ENCODE peak calls at places on chromosomes 1 and 21, in ten cellular contexts. L is HCT116, Y is transverse colon, Z is K562, K is GM23338, Q is sigmoid colon, J is endothelial cell of umbilical vein, E is Panc1, C is stomach, O is breast epithelium. N is an unnamed sample. For H3K4me1, the result is how much of the 10 kb centered on the place peaks cover.

GRCh38 chr1:194990483-194990882 is 1617.8 kb downstream of the KCNT2 start:
- DNase-seq in Q (no peak), O (no peak), E (no peak), Z (no peak), L (no peak), K (no peak), Y (no peak), C (no peak), J (no peak), N (no peak)

GRCh38 chr1:201229771-201230635 is 39.4 kb downstream of the IGFN1 start:
- DNase-seq in Y (no peak), Q (no peak), E (no peak), K (no peak), Z (no peak), L (peak), O (no peak), J (no peak), C (no peak), N (no peak)

GRCh38 chr1:226972931-226973330 is 32.8 kb downstream of the COQ8A start:
- DNase-seq in Y (no peak), O (no peak), L (no peak), E (no peak), Z (no peak), Q (peak), J (no peak), C (no peak), K (no peak), N (no peak)

GRCh38 chr1:161227196-161227871 is 1.5 kb downstream of the TOMM40L start:
- DNase-seq in O (peak), K (peak), Q (peak), E (peak), L (peak), C (peak), Z (peak), J (peak), Y (peak), N (peak)

GRCh38 chr1:93042134-93042821 is 36.8 kb upstream of the MTF2 start:
- DNase-seq in O (no peak), C (no peak), E (no peak), Q (no peak), J (no peak), K (no peak), Z (peak), Y (peak), L (no peak), N (no peak)

GRCh38 chr1:243508964-243509363 is 253.1 kb downstream of the SDCCAG8 start:
- DNase-seq in Z (no peak), O (no peak), K (no peak), C (no peak), Q (no peak), Y (no peak), E (no peak), J (no peak), L (no peak), N (no peak)

GRCh38 chr1:21318714-21319159 is 28.5 kb upstream of the ECE1 start:
- DNase-seq in O (peak), Y (peak), K (no peak), C (peak), Q (peak), E (no peak), J (no peak), Z (no peak), L (no peak), N (no peak)

GRCh38 chr1:168421399-168422004 is 122.3 kb downstream of the XCL2 start:
- DNase-seq in E (no peak), Y (no peak), O (no peak), K (no peak), Z (no peak), J (no peak), Q (no peak), L (no peak), C (no peak), N (no peak)

GRCh38 chr1:118049981-118050380 is 120.4 kb downstream of the WDR3 start:
- DNase-seq in C (no peak), K (no peak), L (no peak), Q (no peak), E (no peak), J (no peak), Z (peak), O (no peak), Y (no peak), N (no peak)

GRCh38 chr1:202165267-202165941 is 5.0 kb upstream of the PTPN7 start:
- DNase-seq in Z (peak), E (no peak), J (no peak), Y (no peak), C (no peak), O (no peak), K (peak), Q (no peak), L (no peak), N (no peak)

GRCh38 chr1:160750608-160751007 is 11.6 kb downstream of the SLAMF7 start:
- DNase-seq in K (no peak), L (no peak), C (no peak), Q (no peak), J (no peak), Z (no peak), O (no peak), E (no peak), Y (no peak), N (no peak)

GRCh38 chr1:193104496-193104905 is 713 bp downstream of the GLRX2 start:
- DNase-seq in Y (peak), J (no peak), K (peak), Z (peak), Q (peak), C (peak), E (no peak), O (peak), L (peak), N (peak)

GRCh38 chr21:45607021-45607921 is 36.3 kb upstream of the PCBP3 start:
- DNase-seq in Y (no peak), Z (no peak), E (no peak), K (peak), J (no peak), L (no peak), C (no peak), Q (no peak), O (no peak), N (no peak)

GRCh38 chr1:187474266-187474665 is 645.5 kb downstream of the PLA2G4A start:
- DNase-seq in Z (no peak), L (no peak), E (no peak), O (no peak), Y (no peak), Q (no peak), K (no peak), C (no peak), J (peak), N (peak)

GRCh38 chr1:198495635-198496034 is 44.8 kb downstream of the ATP6V1G3 start:
- DNase-seq in E (no peak), K (no peak), C (no peak), J (no peak), O (no peak), Z (no peak), Y (no peak), L (no peak), Q (no peak), N (no peak)

GRCh38 chr1:156226116-156226538 is 13.3 kb downstream of the PMF1 start:
- DNase-seq in J (no peak), K (no peak), Z (no peak), E (no peak), Q (no peak), C (no peak), O (no peak), L (no peak), Y (no peak), N (no peak)

GRCh38 chr1:2148691-2149090 is 45.9 kb downstream of the FAAP20 start:
- DNase-seq in Y (peak), K (no peak), Z (no peak), C (peak), J (peak), E (no peak), Q (no peak), O (no peak), L (no peak), N (no peak)

GRCh38 chr1:116405241-116406135 is 32.4 kb downstream of the ATP1A1 start:
- DNase-seq in E (no peak), J (no peak), K (no peak), C (no peak), Q (no peak), O (no peak), Z (peak), L (no peak), Y (no peak), N (peak)
- TF ChIP-seq POLR2AphosphoS5 in E (no peak), J (no peak), K (no peak), C (no peak), Q (no peak), O (no peak), Z (no peak), L (no peak), Y (no peak), N (peak)

GRCh38 chr21:44089001-44089911 is 17.9 kb upstream of the PWP2 start:
- DNase-seq in E (no peak), C (peak), J (no peak), Z (no peak), O (peak), Q (peak), Y (peak), L (no peak), K (no peak), N (peak)
- H3K4me1 ChIP-seq in E (under half), C (under half), J (under half), Z (under half), O (under half), Q (under half), Y (under half), L (under half), K (under half), N (under half)

GRCh38 chr1:173507847-173508209 is 30.7 kb downstream of the PRDX6 start:
- DNase-seq in K (peak), L (no peak), O (no peak), Q (no peak), Y (no peak), E (peak), C (no peak), J (no peak), Z (no peak), N (no peak)
- TF ChIP-seq POLR2AphosphoS5 in K (no peak), L (no peak), O (no peak), Q (no peak), Y (no peak), E (no peak), C (no peak), J (no peak), Z (no peak), N (no peak)

GRCh38 chr1:31690921-31691320 is 12.9 kb downstream of the COL16A1 start:
- DNase-seq in L (no peak), Q (no peak), C (no peak), E (no peak), K (no peak), Z (no peak), O (no peak), J (no peak), Y (no peak), N (no peak)

GRCh38 chr1:31688233-31688918 is 15.4 kb downstream of the COL16A1 start:
- DNase-seq in O (no peak), J (no peak), L (no peak), Z (no peak), E (no peak), C (no peak), Q (no peak), K (no peak), Y (no peak), N (no peak)

GRCh38 chr1:31691446-31691845 is 12.4 kb downstream of the COL16A1 start:
- DNase-seq in L (no peak), Z (no peak), J (no peak), Q (no peak), C (no peak), Y (no peak), O (no peak), E (no peak), K (no peak), N (no peak)

GRCh38 chr1:31689394-31689793 is 14.4 kb downstream of the COL16A1 start:
- DNase-seq in C (no peak), K (no peak), Y (no peak), J (no peak), O (no peak), Z (no peak), L (no peak), E (no peak), Q (no peak), N (no peak)

GRCh38 chr1:31689821-31690220 is 14.0 kb downstream of the COL16A1 start:
- DNase-seq in Q (no peak), C (no peak), Z (no peak), O (no peak), J (peak), L (peak), Y (no peak), K (no peak), E (no peak), N (no peak)
- H3K4me1 ChIP-seq in Q (under half), C (under half), Z (under half), O (under half), J (under half), L (under half), Y (under half), K (under half), E (under half), N (under half)

GRCh38 chr1:231924183-231924582 is 297.6 kb downstream of the DISC1 start:
- DNase-seq in J (no peak), Q (no peak), O (no peak), Z (no peak), L (no peak), E (no peak), K (no peak), Y (no peak), C (no peak), N (no peak)

GRCh38 chr1:231927431-231927830 is 300.8 kb downstream of the DISC1 start:
- DNase-seq in Y (no peak), Q (no peak), C (no peak), O (no peak), Z (no peak), K (no peak), L (no peak), J (peak), E (no peak), N (no peak)

GRCh38 chr1:231926933-231927332 is 300.3 kb downstream of the DISC1 start:
- DNase-seq in C (no peak), E (no peak), J (no peak), Z (no peak), Q (no peak), O (no peak), Y (no peak), L (no peak), K (no peak), N (no peak)

GRCh38 chr1:231925864-231926263 is 299.3 kb downstream of the DISC1 start:
- DNase-seq in O (no peak), E (no peak), Z (no peak), C (no peak), Y (no peak), L (no peak), K (no peak), Q (no peak), J (no peak), N (no peak)

DNA sequence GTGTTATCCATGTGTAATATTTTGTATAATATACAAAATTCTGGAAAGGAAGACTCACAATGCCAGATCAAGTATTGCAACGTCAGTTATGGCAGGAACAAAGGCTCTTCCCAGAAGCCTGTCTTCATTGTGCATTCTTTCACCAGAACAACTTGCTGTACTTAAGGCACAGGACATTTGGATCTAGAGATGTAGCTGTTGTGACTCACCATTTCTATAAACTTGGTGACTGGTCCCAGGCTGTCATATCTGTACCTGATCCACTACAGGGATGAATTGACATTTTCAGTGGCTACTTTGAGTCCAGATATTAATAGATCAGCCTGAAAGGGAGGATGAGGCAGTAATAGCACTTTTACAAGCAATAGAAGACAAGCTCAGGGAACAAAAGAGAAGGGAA is 299.8 kb downstream of the DISC1 start:
- DNase-seq in E (no peak), Z (no peak), L (no peak), Q (no peak), C (no peak), Y (no peak), O (no peak), J (no peak), K (no peak), N (no peak)
- TF ChIP-seq POLR2AphosphoS5 in E (no peak), Z (no peak), L (no peak), Q (no peak), C (no peak), Y (peak), O (no peak), J (no peak), K (no peak), N (no peak)

GRCh38 chr1:203521071-203521794 is 27.3 kb downstream of the OPTC start:
- DNase-seq in Y (no peak), Z (no peak), O (no peak), K (no peak), L (no peak), E (no peak), Q (no peak), C (peak), J (no peak), N (no peak)

GRCh38 chr1:203522237-203522636 is 28.3 kb downstream of the OPTC start:
- DNase-seq in L (no peak), O (no peak), J (no peak), C (no peak), Y (no peak), E (no peak), K (no peak), Z (no peak), Q (no peak), N (no peak)

GRCh38 chr1:203523667-203524066 is 29.7 kb downstream of the OPTC start:
- DNase-seq in C (no peak), K (no peak), O (no peak), Y (no peak), E (no peak), Q (no peak), L (no peak), J (no peak), Z (no peak), N (no peak)

GRCh38 chr1:203520315-203520714 is 26.4 kb downstream of the OPTC start:
- DNase-seq in J (peak), L (no peak), O (no peak), E (no peak), Z (no peak), Q (no peak), C (no peak), K (no peak), Y (no peak), N (no peak)

DNA sequence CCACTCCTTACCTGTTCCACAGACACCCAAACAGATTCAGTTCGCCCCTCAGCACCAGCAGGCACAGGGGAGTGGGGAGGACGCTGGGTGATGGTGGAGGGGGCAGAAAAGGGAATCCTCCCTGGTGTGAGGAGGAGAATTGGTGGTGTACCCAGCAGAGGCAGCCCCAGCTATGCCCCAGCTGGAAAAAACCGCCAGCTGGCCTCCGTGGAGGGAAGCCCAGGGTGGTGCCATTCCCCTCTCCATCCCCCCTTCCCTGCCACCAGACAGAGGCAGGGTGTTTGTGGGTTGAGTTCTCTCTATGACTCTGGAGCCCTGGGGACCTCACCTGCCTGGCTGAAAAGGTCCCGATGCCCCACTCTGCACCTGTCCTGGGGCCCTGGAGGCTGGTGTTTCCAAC is 27.9 kb downstream of the OPTC start:
- DNase-seq in O (no peak), J (no peak), Z (no peak), Y (no peak), K (no peak), L (no peak), Q (no peak), C (no peak), E (no peak), N (no peak)
- H3K4me1 ChIP-seq in O (under half), J (under half), Z (under half), Y (under half), K (half or more), L (under half), Q (under half), C (under half), E (under half), N (under half)